ENCODE peak calls at places on chromosomes 7 and 10, in eight cellular contexts. E is HCEC 1CT, U is GM20000, V is AG04450, B is esophagus squamous epithelium, H is tibial artery, G is Ammon's horn, R is activated gamma-delta T cell treated with Interleukin-2 at 50 U/mL for 16 hours. D is an unnamed sample.

GRCh38 chr10:133335238-133336122 is 1.2 kb downstream of the CALY start:
- DNase-seq in H (no peak), U (peak), E (peak), R (peak), G (peak), B (no peak), V (no peak), D (no peak)

GRCh38 chr10:75408911-75409885 is 7.6 kb upstream of the ZNF503 start:
- DNase-seq in H (peak), G (peak), B (no peak), R (no peak), E (no peak), U (peak), V (no peak), D (no peak)

GRCh38 chr10:32680803-32681557 is 235.0 kb downstream of the CCDC7 start:
- DNase-seq in E (no peak), V (no peak), H (no peak), R (no peak), B (no peak), U (no peak), G (no peak), D (no peak)

GRCh38 chr7:136050462-136050847 is 73.3 kb upstream of the MTPN start:
- DNase-seq in R (no peak), V (no peak), U (no peak), B (no peak), G (no peak), E (no peak), H (no peak), D (no peak)

GRCh38 chr10:88819290-88819689 is 16.8 kb downstream of the LIPM start:
- DNase-seq in H (no peak), G (no peak), R (no peak), E (no peak), V (no peak), B (no peak), U (no peak), D (no peak)

GRCh38 chr10:77685494-77685893 is 47.9 kb upstream of the KCNMA1 start:
- DNase-seq in U (no peak), G (no peak), B (no peak), E (no peak), H (no peak), R (no peak), V (no peak), D (no peak)

GRCh38 chr7:71612011-71612410 is 480.1 kb downstream of the GALNT17 start:
- DNase-seq in R (no peak), B (no peak), U (no peak), G (no peak), H (no peak), V (no peak), E (no peak), D (no peak)

GRCh38 chr7:131300572-131301466 is 26.9 kb upstream of the MKLN1 start:
- DNase-seq in V (no peak), R (no peak), E (no peak), H (no peak), G (no peak), U (no peak), B (no peak), D (no peak)

GRCh38 chr10:124727389-124727960 is 16.7 kb downstream of the FAM53B start:
- DNase-seq in V (no peak), G (no peak), E (no peak), R (no peak), H (peak), U (no peak), B (no peak), D (no peak)

GRCh38 chr10:124721295-124722052 is 22.7 kb downstream of the FAM53B start:
- DNase-seq in G (peak), E (no peak), U (no peak), V (no peak), H (no peak), B (no peak), R (no peak), D (peak)

GRCh38 chr7:81161459-81162075 is 242.7 kb upstream of the SEMA3C start:
- DNase-seq in V (peak), R (no peak), B (no peak), H (no peak), U (no peak), E (peak), G (peak), D (peak)

GRCh38 chr7:2628137-2628482 is 3.7 kb upstream of the TTYH3 start:
- DNase-seq in G (no peak), B (no peak), U (no peak), E (no peak), V (no peak), H (no peak), R (no peak), D (no peak)

GRCh38 chr7:45233249-45233775 is 75.7 kb downstream of the RAMP3 start:
- DNase-seq in U (no peak), R (no peak), E (no peak), H (no peak), G (no peak), V (no peak), B (no peak), D (no peak)

GRCh38 chr10:62934258-62934657 is 118.1 kb upstream of the EGR2 start:
- DNase-seq in E (no peak), U (no peak), G (peak), V (no peak), R (no peak), H (no peak), B (no peak), D (no peak)

GRCh38 chr10:94219829-94220228 is 142.9 kb downstream of the NOC3L start:
- DNase-seq in G (no peak), H (no peak), R (no peak), E (no peak), B (no peak), U (no peak), V (no peak), D (no peak)

GRCh38 chr10:78619244-78619851 is 449.4 kb upstream of the ZMIZ1 start:
- DNase-seq in B (no peak), G (no peak), U (no peak), V (no peak), H (no peak), R (no peak), E (no peak), D (no peak)

GRCh38 chr10:103852189-103852711 is 3.1 kb downstream of the SH3PXD2A start:
- DNase-seq in U (no peak), G (no peak), H (peak), E (peak), B (no peak), R (no peak), V (no peak), D (no peak)

GRCh38 chr7:132430863-132431822 is 145.1 kb downstream of the PLXNA4 start:
- DNase-seq in B (no peak), V (peak), E (peak), R (peak), U (no peak), G (peak), H (no peak), D (peak)

GRCh38 chr7:158979635-158980351 is 123.4 kb downstream of the DYNC2I1 start:
- DNase-seq in B (no peak), H (no peak), G (no peak), E (no peak), V (no peak), R (no peak), U (no peak), D (no peak)

GRCh38 chr10:12586724-12587123 is 237.4 kb downstream of the CAMK1D start:
- DNase-seq in R (no peak), U (no peak), V (no peak), H (no peak), E (no peak), G (no peak), B (no peak), D (no peak)

GRCh38 chr7:40799493-40800406 is 664.9 kb downstream of the SUGCT start:
- DNase-seq in B (no peak), R (no peak), H (no peak), V (no peak), U (no peak), E (no peak), G (no peak), D (no peak)

GRCh38 chr7:32093415-32094408 is 23.5 kb upstream of the PDE1C start:
- DNase-seq in H (peak), R (no peak), G (no peak), B (no peak), U (no peak), E (no peak), V (peak), D (no peak)

GRCh38 chr7:136400877-136401276 is 423.7 kb upstream of the MTPN start:
- DNase-seq in G (no peak), B (no peak), R (no peak), H (no peak), E (no peak), V (no peak), U (no peak), D (no peak)

GRCh38 chr10:14601872-14602725 is 172.6 kb downstream of the FAM107B start:
- DNase-seq in E (no peak), B (no peak), G (no peak), R (peak), V (no peak), U (peak), H (no peak), D (no peak)

GRCh38 chr10:12513775-12514663 is 164.7 kb downstream of the CAMK1D start:
- DNase-seq in E (no peak), R (no peak), H (no peak), G (peak), B (no peak), V (no peak), U (no peak), D (no peak)

GRCh38 chr7:69277361-69277760 is 320.9 kb upstream of the AUTS2 start:
- DNase-seq in E (no peak), R (no peak), H (no peak), G (no peak), V (no peak), U (no peak), B (no peak), D (no peak)

GRCh38 chr10:323651-324293 is 188.5 kb downstream of the ZMYND11 start:
- DNase-seq in U (peak), G (peak), V (peak), E (peak), B (no peak), H (peak), R (peak), D (no peak)

GRCh38 chr7:51019231-51019844 is 236.6 kb upstream of the GRB10 start:
- DNase-seq in B (no peak), V (no peak), R (no peak), H (no peak), U (no peak), E (peak), G (no peak), D (no peak)

GRCh38 chr7:104976966-104977636 is 36.9 kb upstream of the KMT2E start:
- DNase-seq in G (peak), H (no peak), V (no peak), R (no peak), E (no peak), B (no peak), U (no peak), D (no peak)

GRCh38 chr7:157404845-157405481 is 68.2 kb downstream of the DNAJB6 start:
- DNase-seq in B (no peak), R (no peak), E (peak), V (peak), G (no peak), U (no peak), H (no peak), D (no peak)

GRCh38 chr10:13890617-13891541 is 304.1 kb downstream of the PRPF18 start:
- DNase-seq in G (peak), V (no peak), U (peak), B (no peak), H (peak), R (no peak), E (peak), D (no peak)

GRCh38 chr10:4330626-4331025 is 495.4 kb upstream of the AKR1E2 start:
- DNase-seq in G (no peak), H (no peak), E (no peak), R (no peak), U (no peak), V (no peak), B (no peak), D (no peak)

GRCh38 chr7:1224093-1224702 is 8.5 kb upstream of the UNCX start:
- DNase-seq in H (no peak), E (no peak), G (no peak), U (no peak), V (no peak), B (no peak), R (no peak), D (no peak)

GRCh38 chr7:86592185-86592584 is 51.5 kb upstream of the GRM3 start:
- DNase-seq in B (no peak), H (no peak), G (no peak), U (no peak), E (no peak), V (no peak), R (no peak), D (no peak)

D was measured in CMK.